ENCODE peak calls at places on chromosomes 5 and 9, in ten cellular contexts. C is H9; H is HuH-7.5; M is A549; L is kidney tubule cell; U is stimulated activated CD4-positive, alpha-beta T cell treated with anti-CD3 and anti-CD28 coated beads, Interleukin-1b, Interleukin-23, amount 100 ng/mL, for 1 hour; F is HuH-7; T is GOT3; X is NCI-H1694 treated with DMSO at 0.1 percent for 48 hours; N is AG10803. O is an unnamed sample.

GRCh38 chr9:116789097-116789496 is 102.0 kb downstream of the TRIM32 start:
- DNase-seq in C (no peak), H (no peak), M (no peak), L (no peak), U (no peak), F (no peak), T (no peak), X (no peak), N (no peak), O (no peak)

GRCh38 chr5:59445741-59446140 is 447.8 kb downstream of the PDE4D start:
- DNase-seq in C (no peak), H (no peak), M (no peak), L (peak; percentile 79), U (no peak), F (no peak), T (no peak), X (no peak), N (no peak), O (no peak)

GRCh38 chr9:116475201-116475600 is 211.9 kb upstream of the TRIM32 start:
- DNase-seq in C (no peak), H (no peak), M (no peak), L (peak; percentile 47), U (no peak), F (no peak), T (no peak), X (no peak), N (peak; percentile 75), O (no peak)

GRCh38 chr5:74576941-74577456 is 63.5 kb downstream of the ENC1 start:
- DNase-seq in C (no peak), H (no peak), M (no peak), L (peak; percentile 73), U (no peak), F (no peak), T (no peak), X (no peak), N (peak; percentile 68), O (no peak)

GRCh38 chr5:135821061-135821781 is 13.2 kb upstream of the SLC25A48 start:
- DNase-seq in C (peak; percentile 87), H (no peak), M (no peak), L (peak; percentile 75), U (no peak), F (no peak), T (no peak), X (peak; percentile 2), N (no peak), O (no peak)

GRCh38 chr9:91880378-91880972 is 69.6 kb downstream of the ROR2 start:
- DNase-seq in C (no peak), H (no peak), M (no peak), L (no peak), U (no peak), F (no peak), T (no peak), X (no peak), N (no peak), O (no peak)

GRCh38 chr9:125444166-125444565 is 182.5 kb downstream of the GAPVD1 start:
- DNase-seq in C (no peak), H (no peak), M (no peak), L (no peak), U (no peak), F (no peak), T (no peak), X (no peak), N (no peak), O (no peak)

GRCh38 chr5:157370967-157371366 is 89.0 kb upstream of the NIPAL4 start:
- DNase-seq in C (no peak), H (no peak), M (no peak), L (no peak), U (no peak), F (no peak), T (no peak), X (no peak), N (no peak), O (no peak)

GRCh38 chr9:123763910-123764588 is 165.9 kb downstream of the DENND1A start:
- DNase-seq in C (no peak), H (no peak), M (no peak), L (peak; percentile 46), U (no peak), F (no peak), T (no peak), X (no peak), N (peak; percentile 82), O (no peak)

GRCh38 chr5:125870271-125870670 is 552.9 kb upstream of the GRAMD2B start:
- DNase-seq in C (no peak), H (no peak), M (no peak), L (no peak), U (no peak), F (no peak), T (no peak), X (peak; percentile 4), N (peak; percentile 25), O (no peak)

GRCh38 chr5:80885698-80886000 is 74.5 kb upstream of the RASGRF2 start:
- DNase-seq in C (no peak), H (peak; percentile 10), M (no peak), L (no peak), U (no peak), F (no peak), T (no peak), X (no peak), N (peak; percentile 25), O (no peak)

GRCh38 chr9:134171316-134172197 is 7.2 kb upstream of the RNU6ATAC start:
- DNase-seq in C (no peak), H (no peak), M (no peak), L (no peak), U (no peak), F (no peak), T (no peak), X (no peak), N (peak; percentile 89), O (no peak)

GRCh38 chr9:108526518-108526917 is 329.3 kb downstream of the ACTL7B start:
- DNase-seq in C (no peak), H (no peak), M (no peak), L (no peak), U (no peak), F (no peak), T (no peak), X (no peak), N (no peak), O (no peak)

GRCh38 chr5:171139227-171139626 is 169.8 kb upstream of the TLX3 start:
- DNase-seq in C (no peak), H (no peak), M (no peak), L (no peak), U (no peak), F (no peak), T (no peak), X (no peak), N (no peak), O (no peak)

GRCh38 chr9:70868661-70869652 is 252.5 kb downstream of the TRPM3 start:
- DNase-seq in C (no peak), H (no peak), M (no peak), L (peak; percentile 53), U (no peak), F (no peak), T (no peak), X (no peak), N (no peak), O (no peak)

GRCh38 chr9:86246752-86247161 is 12.7 kb downstream of the C9orf153 start:
- DNase-seq in C (peak; percentile 37), H (no peak), M (no peak), L (no peak), U (no peak), F (peak; percentile 41), T (no peak), X (no peak), N (peak; percentile 13), O (peak; percentile 1)